ENCODE peak calls at places on chromosomes 12 and 14, in nine cellular contexts. O is iris pigment epithelial cell, E is NCI-H748 treated with DMSO at 0.1 percent for 48 hours, L is brain microvascular endothelial cell, N is PC-9, K is NCI-H2081, I is AG10803, D is fibroblast of mammary gland, F is heart right ventricle. G is an unnamed sample.

GRCh38 chr14:101071493-101071891 is 168.0 kb upstream of the RTL1 start:
- DNase-seq in N (no peak), I (no peak), F (no peak), D (no peak), E (no peak), L (no peak), K (no peak), O (no peak), G (no peak)

GRCh38 chr12:3035815-3036702 is 41.1 kb upstream of the TSPAN9 start:
- DNase-seq in E (no peak), L (peak), N (no peak), O (peak), F (no peak), K (no peak), D (peak), I (no peak), G (no peak)

GRCh38 chr12:13179159-13180074 is 17.1 kb upstream of the EMP1 start:
- DNase-seq in E (no peak), N (peak), F (peak), I (peak), D (peak), K (peak), O (no peak), L (peak), G (no peak)

GRCh38 chr12:45989857-45990467 is 412 bp downstream of the SCAF11 start:
- DNase-seq in E (peak), L (peak), I (peak), O (peak), D (no peak), K (peak), N (peak), F (peak), G (peak)

GRCh38 chr12:66903782-66904396 is 225.0 kb upstream of the GRIP1 start:
- DNase-seq in N (no peak), E (no peak), L (no peak), I (no peak), K (peak), O (no peak), D (no peak), F (no peak), G (no peak)

GRCh38 chr14:79834856-79835255 is 376.4 kb downstream of the DIO2 start:
- DNase-seq in I (no peak), N (no peak), F (no peak), E (no peak), D (peak), K (no peak), L (no peak), O (no peak), G (no peak)

GRCh38 chr12:49923035-49923644 is 19.4 kb upstream of the FAIM2 start:
- DNase-seq in N (no peak), E (no peak), D (no peak), O (no peak), I (no peak), F (peak), K (no peak), L (no peak), G (no peak)

GRCh38 chr14:51846631-51847488 is 13.6 kb upstream of the GNG2 start:
- DNase-seq in K (peak), N (no peak), E (peak), I (peak), D (no peak), O (peak), L (peak), F (peak), G (no peak)

GRCh38 chr12:89126712-89127111 is 225.6 kb downstream of the DUSP6 start:
- DNase-seq in I (peak), D (peak), N (no peak), F (no peak), E (no peak), L (peak), O (peak), K (no peak), G (no peak)

GRCh38 chr14:100305446-100306255 is 593 bp downstream of the SLC25A29 start:
- DNase-seq in O (no peak), L (no peak), N (no peak), I (no peak), K (peak), E (no peak), F (peak), D (no peak), G (no peak)

GRCh38 chr14:69877492-69877891 is 1.7 kb upstream of the SMOC1 start:
- DNase-seq in O (peak), L (peak), I (no peak), F (no peak), N (no peak), K (peak), D (peak), E (peak), G (no peak)

GRCh38 chr14:24298892-24299254 is 707 bp downstream of the DHRS1 start:
- DNase-seq in F (no peak), K (no peak), L (peak), N (peak), O (peak), I (peak), D (peak), E (no peak), G (peak)

GRCh38 chr12:50689437-50689836 is 74.5 kb upstream of the ATF1 start:
- DNase-seq in D (no peak), E (no peak), F (no peak), L (no peak), I (no peak), O (peak), N (no peak), K (no peak), G (no peak)

GRCh38 chr12:110687770-110688169 is 1.1 kb downstream of the HVCN1 start:
- DNase-seq in N (no peak), E (no peak), D (no peak), O (peak), L (no peak), K (no peak), I (no peak), F (no peak), G (no peak)

GRCh38 chr14:75032939-75033338 is 18.3 kb downstream of the MLH3 start:
- DNase-seq in F (no peak), K (no peak), L (no peak), O (no peak), N (no peak), D (no peak), E (no peak), I (no peak), G (no peak)

GRCh38 chr14:63204407-63205280 is at the start of gene RHOJ:
- DNase-seq in K (peak), N (no peak), E (peak), O (no peak), D (peak), I (no peak), L (peak), F (peak), G (no peak)

GRCh38 chr14:32307881-32308582 is 21.1 kb upstream of the AKAP6 start:
- DNase-seq in N (no peak), E (no peak), D (no peak), O (no peak), L (no peak), F (no peak), K (peak), I (no peak), G (peak)

GRCh38 chr14:74062809-74063150 is 21.5 kb downstream of the ALDH6A1 start:
- DNase-seq in K (no peak), N (peak), F (no peak), L (no peak), I (no peak), E (no peak), D (no peak), O (no peak), G (no peak)

GRCh38 chr12:70609739-70610491 is 27.3 kb downstream of the PTPRB start:
- DNase-seq in L (no peak), N (peak), K (peak), E (no peak), I (peak), D (peak), F (peak), O (peak), G (no peak)

GRCh38 chr12:6538420-6539275 is 4.3 kb downstream of the GAPDH start:
- DNase-seq in I (peak), E (no peak), D (peak), K (no peak), F (no peak), N (peak), L (no peak), O (peak), G (peak)

GRCh38 chr12:120240495-120240833 is 25.1 kb downstream of the PXN start:
- DNase-seq in K (no peak), I (no peak), N (no peak), F (no peak), L (no peak), D (no peak), E (no peak), O (no peak), G (no peak)